ENCODE peak calls at places on chromosome 18, in seven cellular contexts. E, C, N, K, Q, F and V are unnamed samples.

GRCh38 chr18:3806656-3807055 is 356.7 kb downstream of the TGIF1 start:
- DNase-seq in C (no peak), E (no peak), N (no peak), Q (no peak), K (no peak), F (no peak), V (no peak)

GRCh38 chr18:1273469-1273868 is 368.8 kb downstream of the ADCYAP1 start:
- DNase-seq in E (no peak), C (no peak), Q (no peak), F (no peak), N (no peak), K (no peak), V (no peak)

GRCh38 chr18:70335892-70336726 is 47.3 kb downstream of the SOCS6 start:
- DNase-seq in N (no peak), F (no peak), K (no peak), E (no peak), C (no peak), Q (no peak), V (no peak)

GRCh38 chr18:2912357-2913299 is 65.8 kb downstream of the EMILIN2 start:
- DNase-seq in Q (peak; percentile 41), C (peak; percentile 14), E (no peak), N (no peak), K (no peak), F (no peak), V (no peak)

GRCh38 chr18:77105680-77106079 is 26.9 kb downstream of the MBP start:
- DNase-seq in N (no peak), K (no peak), F (no peak), C (no peak), E (no peak), Q (no peak), V (no peak)

GRCh38 chr18:12741351-12741750 is 38.5 kb downstream of the PSMG2 start:
- DNase-seq in C (no peak), K (no peak), Q (no peak), F (no peak), E (no peak), N (peak; percentile 14), V (no peak)

GRCh38 chr18:27785815-27786537 is 391.0 kb downstream of the CDH2 start:
- DNase-seq in C (no peak), E (no peak), F (no peak), K (no peak), Q (no peak), N (no peak), V (no peak)

GRCh38 chr18:21205695-21206094 is 36.3 kb upstream of the GREB1L start:
- DNase-seq in N (no peak), F (no peak), C (no peak), K (no peak), Q (no peak), E (no peak), V (no peak)

DNA sequence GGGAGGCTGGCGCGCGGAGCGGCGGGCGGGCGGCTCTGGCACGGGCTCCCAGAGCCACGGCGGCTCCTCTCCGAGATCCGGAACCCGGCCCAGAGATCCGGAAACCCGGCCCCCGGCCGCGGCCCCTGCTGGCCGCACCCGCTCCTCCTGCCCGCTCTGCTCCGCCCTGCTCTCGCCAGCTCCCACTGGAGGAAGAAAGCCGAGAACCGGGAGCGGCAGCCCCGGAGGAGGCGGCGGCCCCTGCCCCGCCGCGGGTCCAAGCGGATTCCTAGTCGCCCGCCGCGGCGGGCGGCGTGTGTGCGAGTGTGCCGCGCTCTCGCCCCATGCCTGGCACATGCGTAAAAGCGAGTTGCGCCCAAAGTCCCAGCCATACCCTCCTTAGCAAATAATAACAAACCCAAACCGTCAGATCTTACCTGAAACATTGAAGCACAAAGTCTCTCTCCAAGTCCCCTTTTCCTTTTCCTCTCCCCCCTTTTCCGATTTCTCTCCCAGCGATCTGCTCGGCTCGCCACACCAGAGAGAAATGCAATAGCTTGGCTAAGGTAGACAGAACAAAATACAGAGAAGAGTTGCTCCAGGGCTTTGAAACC is 108.7 kb upstream of the KCTD1 start:
- DNase-seq in N (peak; percentile 64), F (peak; percentile 20), C (peak; percentile 83), E (peak; percentile 88), Q (peak; percentile 55), K (peak; percentile 86), V (no peak)
- TF ChIP-seq CTCF in N (peak; percentile 4), F (peak; percentile 34), C (no peak), E (peak; percentile 20), Q (peak; percentile 27), K (peak; percentile 55), V (no peak)

DNA sequence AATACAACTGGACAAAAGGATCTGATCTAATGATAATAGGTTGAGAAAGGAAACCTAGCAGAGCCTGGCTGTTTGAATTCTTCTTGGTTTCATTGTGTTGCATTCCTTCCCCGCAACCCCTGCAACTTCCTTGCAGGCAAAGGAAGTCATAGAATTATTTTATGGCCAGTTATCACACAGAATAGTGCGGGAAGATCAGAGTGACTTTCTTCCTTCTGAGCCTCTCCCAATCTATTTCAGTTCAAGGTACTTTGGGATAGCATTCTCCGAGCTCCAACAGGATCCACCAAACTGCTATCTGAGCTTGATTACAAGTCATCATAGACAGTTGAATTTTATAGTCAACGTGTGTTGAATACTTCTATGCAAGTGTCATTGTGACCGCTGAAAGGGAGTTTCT is 441.1 kb downstream of the DCC start:
- DNase-seq in K (no peak), E (no peak), F (no peak), Q (no peak), N (no peak), C (no peak), V (no peak)
- TF ChIP-seq CTCF in K (no peak), E (no peak), F (no peak), Q (no peak), N (no peak), C (no peak), V (no peak)

DNA sequence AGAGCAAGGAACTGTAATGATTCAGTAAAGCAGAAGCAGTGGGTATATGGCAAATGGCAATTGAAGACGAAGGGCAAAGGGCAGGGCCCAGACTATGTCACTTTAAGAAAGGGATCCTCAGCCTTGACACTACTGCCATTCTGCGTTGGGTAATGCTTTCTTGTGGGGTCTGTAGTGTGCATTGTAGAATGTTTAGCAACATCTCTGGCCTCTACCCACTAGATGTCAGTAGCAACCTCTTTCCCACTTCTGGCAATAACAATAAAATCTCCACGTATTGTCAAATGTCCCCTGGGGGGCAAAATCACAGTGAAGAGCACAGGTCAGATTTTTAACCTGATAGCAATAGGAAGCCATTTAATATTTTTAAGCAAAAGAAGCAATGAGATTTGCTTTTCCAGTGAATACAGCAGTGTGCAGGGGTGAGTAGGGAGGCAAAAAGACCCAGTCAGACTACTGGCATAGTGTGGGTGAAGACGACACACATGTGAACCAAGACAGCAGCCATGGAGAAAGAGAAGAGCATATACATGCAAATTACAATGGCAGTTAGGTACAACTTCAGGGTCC is 209.5 kb downstream of the DYM start:
- DNase-seq in C (no peak), Q (no peak), N (peak; percentile 9), E (no peak), K (no peak), F (no peak), V (no peak)
- TF ChIP-seq CTCF in C (peak; percentile 41), Q (peak; percentile 71), N (peak; percentile 60), E (no peak), K (peak; percentile 48), F (peak; percentile 58), V (no peak)

GRCh38 chr18:7626175-7626921 is 59.2 kb downstream of the PTPRM start:
- DNase-seq in Q (no peak), C (no peak), N (no peak), K (no peak), F (no peak), E (no peak), V (no peak)

GRCh38 chr18:7624697-7625096 is 57.6 kb downstream of the PTPRM start:
- DNase-seq in E (no peak), C (no peak), K (no peak), Q (no peak), N (no peak), F (no peak), V (no peak)

GRCh38 chr18:7623681-7624080 is 56.6 kb downstream of the PTPRM start:
- DNase-seq in N (no peak), E (no peak), K (no peak), Q (no peak), C (no peak), F (no peak), V (no peak)

GRCh38 chr18:7629416-7629815 is 62.3 kb downstream of the PTPRM start:
- DNase-seq in N (no peak), Q (no peak), E (no peak), C (no peak), K (no peak), F (no peak), V (no peak)

GRCh38 chr18:7626922-7627440 is 59.9 kb downstream of the PTPRM start:
- DNase-seq in Q (no peak), E (peak; percentile 14), K (no peak), F (no peak), N (no peak), C (no peak), V (no peak)
- TF ChIP-seq CTCF in Q (peak; percentile 48), E (no peak), K (peak; percentile 36), F (peak; percentile 13), N (no peak), C (no peak), V (no peak)

DNA sequence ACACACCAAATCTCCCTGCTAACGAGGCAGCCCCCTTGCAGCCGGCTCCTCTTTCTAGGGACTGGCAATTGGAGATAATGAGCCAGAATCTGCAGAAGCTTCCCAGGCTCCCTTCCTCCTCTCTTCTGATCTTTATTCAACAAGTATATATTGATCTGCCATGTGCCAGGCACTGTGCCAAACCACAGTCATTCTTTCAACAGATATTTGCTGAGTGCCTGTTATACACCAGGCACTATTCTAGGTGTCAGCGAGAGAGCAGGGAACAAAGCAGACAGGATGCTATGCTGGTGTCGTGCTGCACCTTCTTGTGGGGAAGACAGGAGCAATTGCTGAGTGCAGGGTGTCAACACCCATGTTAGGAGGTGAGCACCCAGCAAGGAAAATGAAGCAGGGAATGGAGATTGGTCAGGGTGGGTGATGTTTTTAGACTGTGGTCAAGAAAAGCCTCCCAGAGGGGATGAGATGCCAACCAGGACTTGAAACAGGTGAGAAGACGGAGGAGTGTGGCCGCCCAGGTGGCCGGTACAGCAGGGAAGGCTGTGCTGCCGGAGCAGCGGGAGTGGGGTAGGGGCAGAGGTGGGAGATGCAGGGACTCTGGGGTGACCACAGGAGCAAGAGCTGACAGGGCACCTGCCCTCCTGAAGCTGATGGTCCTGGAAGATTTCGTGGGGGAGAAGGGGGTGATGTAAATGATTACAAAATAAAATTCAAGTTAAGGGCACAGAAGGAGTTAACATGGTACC is 307.6 kb upstream of the RAB12 start:
- DNase-seq in C (no peak), F (no peak), E (no peak), K (no peak), Q (no peak), N (no peak), V (no peak)
- TF ChIP-seq CTCF in C (no peak), F (no peak), E (no peak), K (no peak), Q (no peak), N (no peak), V (no peak)